ENCODE peak calls at places on chromosome 1, in eight cellular contexts. One of them, this sample, is unnamed.

GRCh38 chr1:173191011-173191410 is 16.1 kb downstream of the TNFSF4 start:
- DNase-seq in activated CD4-positive, alpha-beta T cell treated with anti-CD3 and anti-CD28 coated beads for 36 hours: no peak
- DNase-seq in Calu3: no peak
- DNase-seq in caudate nucleus: no peak
- DNase-seq in RPMI7951: peak
- DNase-seq in myocyte: peak
- DNase-seq in left ventricle myocardium inferior: no peak
- DNase-seq in NCI-H1092: no peak
- DNase-seq in this sample: no peak

GRCh38 chr1:21651214-21652042 is 17.7 kb downstream of the RAP1GAP start:
- DNase-seq in activated CD4-positive, alpha-beta T cell treated with anti-CD3 and anti-CD28 coated beads for 36 hours: peak
- DNase-seq in Calu3: peak
- DNase-seq in caudate nucleus: no peak
- DNase-seq in RPMI7951: peak
- DNase-seq in myocyte: no peak
- DNase-seq in left ventricle myocardium inferior: no peak
- DNase-seq in NCI-H1092: peak
- DNase-seq in this sample: no peak

GRCh38 chr1:58251415-58252073 is 295.0 kb downstream of the OMA1 start:
- DNase-seq in activated CD4-positive, alpha-beta T cell treated with anti-CD3 and anti-CD28 coated beads for 36 hours: peak
- DNase-seq in Calu3: peak
- DNase-seq in caudate nucleus: no peak
- DNase-seq in RPMI7951: no peak
- DNase-seq in myocyte: no peak
- DNase-seq in left ventricle myocardium inferior: no peak
- DNase-seq in NCI-H1092: no peak
- DNase-seq in this sample: no peak

GRCh38 chr1:116556289-116557006 is 14.4 kb downstream of the CD58 start:
- DNase-seq in activated CD4-positive, alpha-beta T cell treated with anti-CD3 and anti-CD28 coated beads for 36 hours: peak
- DNase-seq in Calu3: peak
- DNase-seq in caudate nucleus: no peak
- DNase-seq in RPMI7951: peak
- DNase-seq in myocyte: peak
- DNase-seq in left ventricle myocardium inferior: peak
- DNase-seq in NCI-H1092: no peak
- DNase-seq in this sample: no peak

GRCh38 chr1:167207940-167208623 is 12.6 kb upstream of the POU2F1 start:
- DNase-seq in activated CD4-positive, alpha-beta T cell treated with anti-CD3 and anti-CD28 coated beads for 36 hours: no peak
- DNase-seq in Calu3: no peak
- DNase-seq in caudate nucleus: no peak
- DNase-seq in RPMI7951: peak
- DNase-seq in myocyte: no peak
- DNase-seq in left ventricle myocardium inferior: no peak
- DNase-seq in NCI-H1092: no peak
- DNase-seq in this sample: no peak

GRCh38 chr1:114505148-114505561 is 5.8 kb downstream of the TRIM33 start:
- DNase-seq in activated CD4-positive, alpha-beta T cell treated with anti-CD3 and anti-CD28 coated beads for 36 hours: no peak
- DNase-seq in Calu3: no peak
- DNase-seq in caudate nucleus: no peak
- DNase-seq in RPMI7951: no peak
- DNase-seq in myocyte: no peak
- DNase-seq in left ventricle myocardium inferior: no peak
- DNase-seq in NCI-H1092: no peak
- DNase-seq in this sample: no peak

GRCh38 chr1:156498447-156499193 is 2.0 kb downstream of the MEF2D start:
- DNase-seq in activated CD4-positive, alpha-beta T cell treated with anti-CD3 and anti-CD28 coated beads for 36 hours: no peak
- DNase-seq in Calu3: peak
- DNase-seq in caudate nucleus: no peak
- DNase-seq in RPMI7951: peak
- DNase-seq in myocyte: peak
- DNase-seq in left ventricle myocardium inferior: peak
- DNase-seq in NCI-H1092: no peak
- DNase-seq in this sample: no peak

GRCh38 chr1:209250970-209251636 is 332.4 kb upstream of the CAMK1G start:
- DNase-seq in activated CD4-positive, alpha-beta T cell treated with anti-CD3 and anti-CD28 coated beads for 36 hours: no peak
- DNase-seq in Calu3: peak
- DNase-seq in caudate nucleus: no peak
- DNase-seq in RPMI7951: no peak
- DNase-seq in myocyte: no peak
- DNase-seq in left ventricle myocardium inferior: no peak
- DNase-seq in NCI-H1092: no peak
- DNase-seq in this sample: no peak

GRCh38 chr1:36157115-36157903 is 1.3 kb downstream of the MAP7D1 start:
- DNase-seq in activated CD4-positive, alpha-beta T cell treated with anti-CD3 and anti-CD28 coated beads for 36 hours: peak
- DNase-seq in Calu3: no peak
- DNase-seq in caudate nucleus: no peak
- DNase-seq in RPMI7951: peak
- DNase-seq in myocyte: peak
- DNase-seq in left ventricle myocardium inferior: no peak
- DNase-seq in NCI-H1092: no peak
- DNase-seq in this sample: no peak

GRCh38 chr1:64995316-64995715 is 29.0 kb upstream of the JAK1 start:
- DNase-seq in activated CD4-positive, alpha-beta T cell treated with anti-CD3 and anti-CD28 coated beads for 36 hours: no peak
- DNase-seq in Calu3: no peak
- DNase-seq in caudate nucleus: no peak
- DNase-seq in RPMI7951: no peak
- DNase-seq in myocyte: no peak
- DNase-seq in left ventricle myocardium inferior: no peak
- DNase-seq in NCI-H1092: no peak
- DNase-seq in this sample: no peak

GRCh38 chr1:43541721-43542401 is 11.2 kb downstream of the PTPRF start:
- DNase-seq in activated CD4-positive, alpha-beta T cell treated with anti-CD3 and anti-CD28 coated beads for 36 hours: no peak
- DNase-seq in Calu3: no peak
- DNase-seq in caudate nucleus: peak
- DNase-seq in RPMI7951: no peak
- DNase-seq in myocyte: no peak
- DNase-seq in left ventricle myocardium inferior: peak
- DNase-seq in NCI-H1092: peak
- DNase-seq in this sample: peak

GRCh38 chr1:64043976-64044375 is 159.4 kb upstream of the UBE2U start:
- DNase-seq in activated CD4-positive, alpha-beta T cell treated with anti-CD3 and anti-CD28 coated beads for 36 hours: no peak
- DNase-seq in Calu3: no peak
- DNase-seq in caudate nucleus: no peak
- DNase-seq in RPMI7951: peak
- DNase-seq in myocyte: peak
- DNase-seq in left ventricle myocardium inferior: no peak
- DNase-seq in NCI-H1092: no peak
- DNase-seq in this sample: no peak

GRCh38 chr1:917466-918091 is 6.1 kb upstream of the SAMD11 start:
- DNase-seq in activated CD4-positive, alpha-beta T cell treated with anti-CD3 and anti-CD28 coated beads for 36 hours: no peak
- DNase-seq in Calu3: no peak
- DNase-seq in caudate nucleus: no peak
- DNase-seq in RPMI7951: no peak
- DNase-seq in myocyte: no peak
- DNase-seq in left ventricle myocardium inferior: no peak
- DNase-seq in NCI-H1092: no peak
- DNase-seq in this sample: no peak

GRCh38 chr1:159229486-159229885 is 24.8 kb downstream of the ACKR1 start:
- DNase-seq in activated CD4-positive, alpha-beta T cell treated with anti-CD3 and anti-CD28 coated beads for 36 hours: no peak
- DNase-seq in Calu3: no peak
- DNase-seq in caudate nucleus: no peak
- DNase-seq in RPMI7951: peak
- DNase-seq in myocyte: peak
- DNase-seq in left ventricle myocardium inferior: no peak
- DNase-seq in NCI-H1092: no peak
- DNase-seq in this sample: peak

GRCh38 chr1:13748610-13749505 is 48.9 kb downstream of the PRDM2 start:
- DNase-seq in activated CD4-positive, alpha-beta T cell treated with anti-CD3 and anti-CD28 coated beads for 36 hours: peak
- DNase-seq in Calu3: peak
- DNase-seq in caudate nucleus: peak
- DNase-seq in RPMI7951: peak
- DNase-seq in myocyte: peak
- DNase-seq in left ventricle myocardium inferior: peak
- DNase-seq in NCI-H1092: peak
- DNase-seq in this sample: peak

GRCh38 chr1:223288826-223289225 is 75.2 kb downstream of the SUSD4 start:
- DNase-seq in activated CD4-positive, alpha-beta T cell treated with anti-CD3 and anti-CD28 coated beads for 36 hours: no peak
- DNase-seq in Calu3: no peak
- DNase-seq in caudate nucleus: no peak
- DNase-seq in RPMI7951: no peak
- DNase-seq in myocyte: no peak
- DNase-seq in left ventricle myocardium inferior: no peak
- DNase-seq in NCI-H1092: no peak
- DNase-seq in this sample: peak

GRCh38 chr1:110426854-110427253 is 19.4 kb upstream of the LAMTOR5 start:
- DNase-seq in activated CD4-positive, alpha-beta T cell treated with anti-CD3 and anti-CD28 coated beads for 36 hours: no peak
- DNase-seq in Calu3: no peak
- DNase-seq in caudate nucleus: no peak
- DNase-seq in RPMI7951: no peak
- DNase-seq in myocyte: no peak
- DNase-seq in left ventricle myocardium inferior: no peak
- DNase-seq in NCI-H1092: no peak
- DNase-seq in this sample: no peak

GRCh38 chr1:65310078-65310587 is 790 bp downstream of the DNAJC6 start:
- DNase-seq in activated CD4-positive, alpha-beta T cell treated with anti-CD3 and anti-CD28 coated beads for 36 hours: no peak
- DNase-seq in Calu3: no peak
- DNase-seq in caudate nucleus: no peak
- DNase-seq in RPMI7951: no peak
- DNase-seq in myocyte: peak
- DNase-seq in left ventricle myocardium inferior: peak
- DNase-seq in NCI-H1092: peak
- DNase-seq in this sample: peak